ENCODE peak calls at places on chromosomes 7 and 10, in four cellular contexts. Q is progenitor cell of endocrine pancreas, N is tibial nerve, Z is brain microvascular endothelial cell. A is an unnamed sample.

GRCh38 chr7:80699030-80699638 is 60.7 kb downstream of the CD36 start:
- DNase-seq in Q (no peak), N (no peak), Z (no peak), A (no peak)

GRCh38 chr7:36128448-36129047 is 24.5 kb upstream of the EEPD1 start:
- DNase-seq in Q (no peak), N (peak; percentile 52), Z (peak; percentile 91), A (no peak)

GRCh38 chr7:155660059-155660757 is 15.7 kb downstream of the RBM33 start:
- DNase-seq in Q (no peak), N (no peak), Z (no peak), A (no peak)

GRCh38 chr10:46557319-46558140 is 1.1 kb upstream of the GPRIN2 start:
- DNase-seq in Q (peak; percentile 19), N (peak; percentile 14), Z (no peak), A (no peak)

GRCh38 chr10:79097021-79097695 is 28.4 kb downstream of the ZMIZ1 start:
- DNase-seq in Q (no peak), N (no peak), Z (no peak), A (no peak)

GRCh38 chr7:75980126-75980864 is 14.1 kb downstream of the TMEM120A start:
- DNase-seq in Q (no peak), N (no peak), Z (no peak), A (no peak)

GRCh38 chr7:152872745-152873118 is 113.2 kb downstream of the ACTR3B start:
- DNase-seq in Q (no peak), N (no peak), Z (no peak), A (no peak)

GRCh38 chr10:1425886-1426285 is 311.4 kb downstream of the ADARB2 start:
- DNase-seq in Q (no peak), N (no peak), Z (no peak), A (no peak)

GRCh38 chr7:2431260-2431867 is 28.0 kb downstream of the CHST12 start:
- DNase-seq in Q (no peak), N (no peak), Z (no peak), A (no peak)

GRCh38 chr10:30812018-30812851 is 182.7 kb upstream of the LYZL2 start:
- DNase-seq in Q (no peak), N (peak; percentile 28), Z (peak; percentile 86), A (peak; percentile 27)

GRCh38 chr10:133009218-133009954 is 67.0 kb upstream of the CFAP46 start:
- DNase-seq in Q (no peak), N (peak; percentile 40), Z (no peak), A (no peak)

GRCh38 chr7:47078241-47078640 is 503.7 kb downstream of the TNS3 start:
- DNase-seq in Q (no peak), N (no peak), Z (peak; percentile 69), A (no peak)

GRCh38 chr7:102193806-102194205 is 92.9 kb upstream of the SH2B2 start:
- DNase-seq in Q (no peak), N (no peak), Z (peak; percentile 20), A (no peak)

GRCh38 chr7:103687981-103688380 is 242.0 kb upstream of the SLC26A5 start:
- DNase-seq in Q (no peak), N (no peak), Z (no peak), A (no peak)

GRCh38 chr10:60800918-60801317 is 22.6 kb downstream of the CDK1 start:
- DNase-seq in Q (no peak), N (no peak), Z (no peak), A (no peak)

GRCh38 chr7:70883750-70884445 is 248.0 kb upstream of the GALNT17 start:
- DNase-seq in Q (no peak), N (no peak), Z (no peak), A (no peak)

GRCh38 chr7:94249631-94250030 is 145.1 kb upstream of the COL1A2 start:
- DNase-seq in Q (no peak), N (no peak), Z (no peak), A (no peak)

GRCh38 chr7:157077986-157078644 is 60.6 kb upstream of the UBE3C start:
- DNase-seq in Q (peak; percentile 15), N (no peak), Z (peak; percentile 6), A (no peak)

GRCh38 chr7:103996639-103997038 is 7.2 kb upstream of the RELN start:
- DNase-seq in Q (no peak), N (no peak), Z (no peak), A (no peak)

GRCh38 chr7:128027485-128027980 is 3.7 kb downstream of the LRRC4 start:
- DNase-seq in Q (no peak), N (no peak), Z (no peak), A (no peak)

GRCh38 chr7:151671514-151671913 is 151.8 kb upstream of the RHEB start:
- DNase-seq in Q (no peak), N (no peak), Z (no peak), A (no peak)

GRCh38 chr7:76260171-76260703 is 42.2 kb upstream of the HSPB1 start:
- DNase-seq in Q (peak; percentile 50), N (no peak), Z (no peak), A (no peak)

GRCh38 chr10:5645944-5646617 is 20.3 kb downstream of the ASB13 start:
- DNase-seq in Q (no peak), N (no peak), Z (no peak), A (no peak)

GRCh38 chr10:104089621-104090020 is 3.9 kb upstream of the COL17A1 start:
- DNase-seq in Q (no peak), N (no peak), Z (no peak), A (no peak)

GRCh38 chr7:75642810-75643486 is 95.8 kb downstream of the HIP1 start:
- DNase-seq in Q (no peak), N (no peak), Z (peak; percentile 61), A (no peak)

GRCh38 chr10:133207041-133207600 is 22.9 kb upstream of the UTF1 start:
- DNase-seq in Q (no peak), N (no peak), Z (no peak), A (no peak)

GRCh38 chr10:17023386-17024298 is 106.0 kb downstream of the CUBN start:
- DNase-seq in Q (no peak), N (no peak), Z (peak; percentile 99), A (no peak)

GRCh38 chr7:81004098-81004497 is 85.2 kb upstream of the SEMA3C start:
- DNase-seq in Q (no peak), N (no peak), Z (peak; percentile 90), A (no peak)

GRCh38 chr7:131159961-131160361 is 167.7 kb upstream of the MKLN1 start:
- DNase-seq in Q (no peak), N (no peak), Z (peak; percentile 55), A (no peak)

GRCh38 chr10:133195611-133196010 is 34.4 kb upstream of the UTF1 start:
- DNase-seq in Q (no peak), N (no peak), Z (no peak), A (no peak)

GRCh38 chr7:104809906-104810305 is 204.1 kb upstream of the KMT2E start:
- DNase-seq in Q (no peak), N (no peak), Z (no peak), A (no peak)

GRCh38 chr10:6020806-6021205 is 41.4 kb downstream of the IL2RA start:
- DNase-seq in Q (no peak), N (no peak), Z (peak; percentile 11), A (no peak)

GRCh38 chr10:15118615-15119014 is 21.5 kb downstream of the RPP38 start:
- DNase-seq in Q (no peak), N (no peak), Z (no peak), A (no peak)

GRCh38 chr10:15116225-15116624 is 19.1 kb downstream of the RPP38 start:
- DNase-seq in Q (no peak), N (no peak), Z (no peak), A (no peak)

GRCh38 chr10:15113766-15114165 is 16.6 kb downstream of the RPP38 start:
- DNase-seq in Q (no peak), N (no peak), Z (no peak), A (no peak)

GRCh38 chr10:15112657-15113056 is 15.5 kb downstream of the RPP38 start:
- DNase-seq in Q (no peak), N (no peak), Z (no peak), A (no peak)
- TF ChIP-seq CTCF in Q (no peak), N (no peak), Z (no peak), A (no peak)

GRCh38 chr7:149547126-149547525 is 49.5 kb upstream of the ZNF746 start:
- DNase-seq in Q (no peak), N (no peak), Z (no peak), A (no peak)
- TF ChIP-seq CTCF in Q (no peak), N (no peak), Z (no peak), A (no peak)

GRCh38 chr7:100477871-100478248 is 1.2 kb downstream of the TSC22D4 start:
- DNase-seq in Q (no peak), N (no peak), Z (no peak), A (no peak)
- TF ChIP-seq CTCF in Q (no peak), N (no peak), Z (no peak), A (no peak)

GRCh38 chr7:143388051-143388450 is 6.9 kb downstream of the ZYX start:
- DNase-seq in Q (no peak), N (no peak), Z (no peak), A (no peak)

GRCh38 chr7:143388491-143389101 is 7.5 kb downstream of the ZYX start:
- DNase-seq in Q (no peak), N (no peak), Z (no peak), A (no peak)

GRCh38 chr7:143390098-143390772 is 9.1 kb downstream of the ZYX start:
- DNase-seq in Q (no peak), N (no peak), Z (no peak), A (no peak)

GRCh38 chr7:143390773-143391114 is 9.6 kb downstream of the ZYX start:
- DNase-seq in Q (no peak), N (no peak), Z (no peak), A (no peak)

DNA sequence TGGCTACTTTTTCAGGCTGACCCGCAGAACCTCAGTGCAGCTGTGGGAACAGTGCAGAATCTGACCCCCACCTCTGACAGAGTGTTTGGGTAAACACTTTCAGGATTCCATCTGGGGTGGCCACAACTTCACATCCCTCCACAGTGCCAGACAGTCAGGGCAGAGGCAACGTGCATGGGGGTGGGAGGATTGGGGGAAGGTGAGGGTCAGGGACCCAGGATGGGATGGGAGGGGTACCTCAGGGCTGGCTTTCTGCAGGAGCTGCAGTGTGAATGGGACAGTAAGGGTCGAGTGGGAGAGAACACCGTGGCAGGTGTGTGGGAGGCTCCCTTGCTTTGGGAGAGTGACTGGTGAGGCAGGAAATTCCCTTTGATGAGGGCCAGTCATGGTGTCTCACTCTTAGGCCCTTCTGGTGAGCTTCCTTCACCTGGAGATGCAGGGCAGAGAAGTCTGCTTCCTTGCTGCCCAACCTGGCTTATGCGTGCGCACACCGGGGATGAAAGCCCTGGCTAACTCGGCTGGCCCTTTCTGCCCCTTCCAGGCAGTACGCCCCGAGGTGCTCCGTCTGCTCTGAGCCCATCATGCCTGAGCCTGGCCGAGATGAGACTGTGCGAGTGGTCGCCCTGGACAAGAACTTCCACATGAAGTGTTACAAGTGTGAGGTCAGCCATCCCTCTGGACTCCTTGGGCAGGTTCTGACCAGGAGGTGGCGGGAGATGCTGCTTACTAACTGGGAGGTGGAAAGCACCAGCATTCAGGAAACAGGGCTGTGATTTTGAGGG is 8.4 kb downstream of the ZYX start:
- DNase-seq in Q (no peak), N (no peak), Z (no peak), A (peak; percentile 21)
- TF ChIP-seq CTCF in Q (no peak), N (no peak), Z (peak; percentile 16), A (no peak)

DNA sequence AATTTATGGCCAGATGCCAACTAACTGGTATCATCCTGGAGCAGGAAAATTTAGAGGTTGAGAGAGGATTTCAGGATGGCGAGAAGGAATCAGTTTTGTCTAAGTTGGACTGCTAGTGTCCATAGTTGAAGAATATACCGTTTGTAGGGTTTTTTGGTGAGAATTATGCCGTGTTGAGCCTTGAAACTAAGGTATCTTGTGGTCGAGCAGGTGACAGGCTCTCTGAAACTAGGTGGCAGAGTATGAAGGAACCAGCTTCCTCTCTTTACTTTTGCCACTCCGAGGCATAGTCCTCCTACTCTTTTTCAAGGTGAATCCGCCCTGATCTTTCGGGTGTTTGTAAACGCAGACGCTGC is 9.7 kb downstream of the MDFIC start:
- DNase-seq in Q (no peak), N (no peak), Z (no peak), A (no peak)
- TF ChIP-seq CTCF in Q (no peak), N (no peak), Z (no peak), A (no peak)

A was measured in omental fat pad.